ENCODE peak calls at places on chromosomes 6 and 20, in eight cellular contexts. F is breast epithelium, K is spleen, E is brain microvascular endothelial cell, B is fibroblast of the aortic adventitia, T is endothelial cell of umbilical vein, L is pancreas, J is heart right ventricle. C is an unnamed sample.

GRCh38 chr6:75748743-75749538 is at the start of gene MYO6:
- DNase-seq in B (peak), K (peak), J (peak), L (peak), E (peak), T (peak), F (peak), C (no peak)

GRCh38 chr6:20840675-20841074 is 306.4 kb downstream of the CDKAL1 start:
- DNase-seq in J (no peak), T (no peak), E (peak), B (peak), F (no peak), K (no peak), L (no peak), C (peak)

GRCh38 chr6:139349464-139350020 is 24.9 kb downstream of the CITED2 start:
- DNase-seq in K (no peak), J (no peak), F (no peak), L (no peak), T (no peak), E (no peak), B (no peak), C (no peak)

GRCh38 chr6:15793288-15793687 is 130.5 kb upstream of the DTNBP1 start:
- DNase-seq in J (no peak), B (peak), L (no peak), F (no peak), K (no peak), T (no peak), E (peak), C (no peak)

GRCh38 chr6:170553686-170554085 is 483 bp upstream of the TBP start:
- DNase-seq in L (no peak), E (no peak), K (no peak), B (peak), J (no peak), F (no peak), T (no peak), C (peak)

GRCh38 chr6:13156381-13156780 is 172.0 kb downstream of the TBC1D7 start:
- DNase-seq in T (no peak), E (no peak), J (no peak), K (no peak), F (no peak), B (peak), L (no peak), C (peak)

GRCh38 chr6:131013495-131013894 is 49.5 kb downstream of the EPB41L2 start:
- DNase-seq in F (no peak), J (no peak), K (no peak), B (peak), T (peak), L (no peak), E (peak), C (peak)

GRCh38 chr20:63094767-63095499 is 88.2 kb upstream of the BHLHE23 start:
- DNase-seq in B (no peak), L (peak), E (no peak), K (peak), F (peak), T (no peak), J (peak), C (no peak)

GRCh38 chr6:142155895-142156757 is 9.1 kb downstream of the VTA1 start:
- DNase-seq in K (no peak), B (peak), L (no peak), T (peak), J (no peak), E (no peak), F (no peak), C (no peak)

GRCh38 chr6:109740787-109741186 is 49.7 kb downstream of the FIG4 start:
- DNase-seq in E (no peak), L (no peak), F (no peak), J (no peak), K (peak), T (no peak), B (no peak), C (no peak)

GRCh38 chr6:96086745-96087144 is 71.0 kb downstream of the FUT9 start:
- DNase-seq in T (no peak), J (no peak), K (no peak), L (no peak), B (no peak), E (no peak), F (no peak), C (no peak)

DNA sequence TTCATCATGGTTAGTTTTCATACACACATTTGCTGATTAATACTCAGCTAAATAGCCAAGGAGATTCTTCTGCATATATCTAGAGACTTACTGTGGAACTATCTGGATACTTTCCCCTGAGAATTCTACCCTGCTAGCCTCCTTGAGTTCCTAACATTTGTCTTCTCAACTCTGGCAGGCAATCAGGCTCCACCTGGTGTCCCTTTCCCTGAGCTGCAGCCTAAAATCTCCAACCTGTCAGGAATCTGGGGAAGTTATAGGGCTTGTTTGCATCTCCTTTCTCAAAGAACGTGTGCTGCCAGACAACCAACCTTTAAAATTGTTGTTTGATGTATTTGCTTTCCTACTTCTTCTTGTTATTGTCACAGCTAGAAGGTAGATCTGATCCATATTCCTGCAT is 73.4 kb downstream of the FUT9 start:
- DNase-seq in K (no peak), B (no peak), F (no peak), E (no peak), T (no peak), J (no peak), L (no peak), C (peak)
- TF ChIP-seq CTCF in K (no peak), B (no peak), F (peak), E (peak), T (no peak), J (no peak), L (no peak), C (peak)

GRCh38 chr6:29757701-29758293 is 34.6 kb downstream of the HLA-F start:
- DNase-seq in T (no peak), L (no peak), B (no peak), K (no peak), E (no peak), J (no peak), F (no peak), C (no peak)
- H3K4me3 ChIP-seq in T (no peak), L (no peak), B (no peak), K (no peak), E (no peak), J (no peak), F (no peak), C (no peak)

DNA sequence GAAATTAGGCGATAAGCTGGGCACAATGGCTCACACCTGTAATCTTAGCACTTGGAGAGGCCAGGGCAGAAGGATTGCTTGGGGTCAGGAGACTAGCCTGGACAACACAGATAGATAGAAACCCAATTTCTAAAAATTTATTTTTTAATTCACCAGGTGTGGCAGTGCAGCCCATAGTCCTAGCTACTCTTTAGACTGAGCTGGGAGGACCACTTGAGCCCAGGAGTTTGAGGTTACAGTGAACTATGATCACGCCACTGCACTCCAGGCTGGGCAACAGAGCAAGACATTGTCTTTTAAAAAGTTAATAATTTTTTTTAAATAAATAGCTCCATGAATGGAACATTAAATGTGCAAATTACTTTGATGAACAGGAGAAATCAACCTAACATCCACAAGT is 8.2 kb downstream of the ZNF318 start:
- DNase-seq in F (no peak), J (no peak), B (no peak), L (no peak), K (no peak), E (no peak), T (no peak), C (no peak)
- TF ChIP-seq CTCF in F (no peak), J (no peak), B (no peak), L (no peak), K (peak), E (no peak), T (no peak), C (no peak)

GRCh38 chr6:122264557-122264956 is 134.9 kb upstream of the HSF2 start:
- DNase-seq in E (no peak), L (no peak), J (no peak), K (no peak), T (no peak), F (no peak), B (no peak), C (no peak)
- H3K4me3 ChIP-seq in E (no peak), L (no peak), J (no peak), K (no peak), T (no peak), F (no peak), B (no peak), C (no peak)

DNA sequence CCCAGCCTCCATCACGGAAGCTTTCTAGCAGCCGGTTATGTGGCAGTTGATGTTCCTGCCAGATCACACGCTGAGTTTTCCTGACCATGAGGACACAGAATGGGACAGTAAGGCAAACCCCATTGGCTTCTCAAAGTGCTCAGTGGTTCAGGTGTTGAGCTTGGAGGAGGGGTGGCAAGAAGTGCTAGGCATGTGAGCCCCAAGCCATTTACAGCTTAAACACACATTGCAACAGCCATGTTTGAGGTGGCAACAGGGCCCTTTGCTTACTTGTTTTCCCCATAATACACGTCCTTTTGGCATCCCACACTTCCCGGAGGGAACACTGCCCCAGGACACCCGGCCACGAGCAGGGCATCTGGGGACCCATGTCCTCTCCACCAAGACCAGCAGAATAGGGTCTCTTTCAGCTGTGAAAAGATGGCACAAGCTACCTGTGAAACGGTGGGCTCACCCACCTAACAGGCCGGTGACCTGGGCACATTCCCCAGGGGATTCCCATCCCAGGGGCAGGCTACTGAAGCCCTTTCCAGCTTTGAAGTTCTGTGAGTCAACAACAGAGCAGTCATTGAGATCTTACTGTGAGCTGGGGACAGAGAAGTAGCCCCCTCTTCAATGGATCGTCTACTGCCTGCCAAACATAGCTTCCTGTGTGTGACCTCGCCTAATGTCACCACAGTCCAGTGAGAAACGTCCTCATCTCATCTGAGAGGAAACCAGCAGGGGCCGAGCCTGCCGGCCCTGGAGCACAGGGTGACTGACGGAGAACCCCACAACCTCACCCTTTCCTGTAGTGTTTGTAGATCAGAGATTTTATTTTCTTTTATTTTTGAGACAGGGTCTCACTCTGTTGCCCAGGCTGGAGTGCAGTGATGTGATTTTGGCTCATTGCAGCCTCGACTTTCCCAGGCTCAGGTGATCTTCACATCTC is 4.0 kb upstream of the TLDC2 start:
- DNase-seq in K (peak), B (no peak), F (no peak), T (no peak), E (no peak), J (no peak), L (peak), C (no peak)
- TF ChIP-seq CTCF in K (no peak), B (no peak), F (no peak), T (no peak), E (no peak), J (no peak), L (no peak), C (no peak)

DNA sequence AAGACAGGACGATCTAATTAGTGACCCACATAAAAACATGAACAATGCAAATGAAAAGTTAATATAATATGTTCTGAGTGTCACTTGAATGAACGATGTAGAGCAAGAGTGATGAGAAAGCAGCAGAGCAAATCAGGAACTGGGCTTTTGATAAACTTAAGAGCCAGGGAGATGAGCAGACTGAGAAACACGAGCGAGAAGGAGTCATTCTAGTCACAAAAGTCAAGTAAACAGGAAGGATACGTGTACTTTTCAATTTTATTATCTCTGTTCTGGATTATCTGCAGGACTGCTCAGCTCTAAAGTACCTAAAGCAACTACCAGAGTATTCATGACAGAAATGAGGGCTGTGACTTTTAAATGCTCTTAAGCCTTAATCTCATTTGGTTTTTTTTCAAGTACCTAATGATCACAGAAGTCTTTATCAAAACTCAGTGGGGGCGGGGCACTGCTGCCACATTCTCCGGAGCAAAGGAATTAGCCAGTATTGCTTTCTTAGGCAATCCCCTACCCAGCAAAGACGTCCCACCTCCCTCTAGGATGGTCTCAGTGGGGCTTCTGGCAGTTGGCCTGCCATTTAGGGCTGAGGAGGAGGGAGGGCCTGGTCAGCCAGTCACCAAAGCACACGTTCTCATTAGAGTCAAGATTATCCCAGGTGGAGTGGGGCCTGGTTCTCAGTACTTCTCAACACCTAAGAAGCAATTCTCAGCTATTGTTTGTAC is 8.6 kb downstream of the MAN1A1 start:
- DNase-seq in E (no peak), J (no peak), T (no peak), L (no peak), K (no peak), F (no peak), B (no peak), C (no peak)
- H3K4me3 ChIP-seq in E (no peak), J (no peak), T (no peak), L (no peak), K (no peak), F (peak), B (no peak), C (no peak)